ENCODE peak calls at places on chromosomes 12 and 14, in five cellular contexts. K is cardiac fibroblast; Q is smooth muscle cell of the brain vasculature; T is glutamatergic neuron; B is stimulated activated CD8-positive, alpha-beta memory T cell treated with anti-CD3 and anti-CD28 coated beads, Interleukin-12 subunit alpha, Interleukin-12 subunit beta, amount 100 ng/mL, for 4 hours. L is an unnamed sample.

GRCh38 chr12:42484996-42485395 is 104.5 kb downstream of the PRICKLE1 start:
- DNase-seq in K (peak; percentile 8), Q (no peak), T (no peak), B (no peak), L (no peak)

GRCh38 chr12:62260733-62261683 is 804 bp downstream of the USP15 start:
- DNase-seq in K (peak; percentile 45), Q (no peak), T (no peak), B (peak; percentile 20), L (no peak)

GRCh38 chr14:76904740-76905569 is 78.7 kb downstream of the LRRC74A start:
- DNase-seq in K (peak; percentile 99), Q (peak; percentile 98), T (no peak), B (peak; percentile 61), L (no peak)

GRCh38 chr12:57522887-57523705 is 472 bp downstream of the MBD6 start:
- DNase-seq in K (peak; percentile 44), Q (no peak), T (peak; percentile 64), B (no peak), L (peak; percentile 72)

GRCh38 chr12:116673713-116674112 is 64.2 kb downstream of the SPRING1 start:
- DNase-seq in K (peak; percentile 7), Q (no peak), T (no peak), B (no peak), L (peak; percentile 50)

GRCh38 chr12:49962861-49963765 is 1.4 kb downstream of the AQP5 start:
- DNase-seq in K (no peak), Q (no peak), T (no peak), B (no peak), L (no peak)

GRCh38 chr14:103514596-103515421 is 7.8 kb downstream of the CKB start:
- DNase-seq in K (no peak), Q (no peak), T (no peak), B (no peak), L (no peak)

GRCh38 chr14:24297190-24297964 is 2.2 kb downstream of the DHRS1 start:
- DNase-seq in K (peak; percentile 39), Q (no peak), T (no peak), B (no peak), L (no peak)

GRCh38 chr12:19764408-19764807 is 325.1 kb downstream of the AEBP2 start:
- DNase-seq in K (peak; percentile 48), Q (no peak), T (no peak), B (no peak), L (no peak)

GRCh38 chr12:117646595-117646994 is 285.2 kb upstream of the NOS1 start:
- DNase-seq in K (no peak), Q (no peak), T (no peak), B (no peak), L (no peak)

GRCh38 chr12:87509233-87509820 is 519.9 kb downstream of the C12orf50 start:
- DNase-seq in K (peak; percentile 63), Q (peak; percentile 21), T (no peak), B (no peak), L (no peak)

GRCh38 chr12:10957741-10958140 is 18.7 kb upstream of the TAS2R14 start:
- DNase-seq in K (no peak), Q (no peak), T (no peak), B (no peak), L (no peak)

GRCh38 chr14:88962356-88962755 is 137.9 kb downstream of the TTC8 start:
- DNase-seq in K (no peak), Q (no peak), T (no peak), B (no peak), L (no peak)

GRCh38 chr12:27434673-27435565 is 11.6 kb upstream of the SMCO2 start:
- DNase-seq in K (peak; percentile 25), Q (no peak), T (no peak), B (no peak), L (no peak)

GRCh38 chr14:68644101-68644500 is 148.8 kb downstream of the ZFP36L1 start:
- DNase-seq in K (no peak), Q (no peak), T (no peak), B (no peak), L (no peak)

GRCh38 chr14:94005324-94005723 is 8.2 kb downstream of the CCDC197 start:
- DNase-seq in K (no peak), Q (no peak), T (peak; percentile 47), B (no peak), L (peak; percentile 30)

GRCh38 chr14:21525571-21525970 is 575 bp downstream of the SALL2 start:
- DNase-seq in K (no peak), Q (no peak), T (peak; percentile 30), B (no peak), L (no peak)

GRCh38 chr12:46112364-46112763 is 122.0 kb upstream of the SCAF11 start:
- DNase-seq in K (no peak), Q (no peak), T (no peak), B (no peak), L (no peak)

GRCh38 chr12:119631930-119632678 is 35.8 kb upstream of the PRKAB1 start:
- DNase-seq in K (peak; percentile 25), Q (no peak), T (no peak), B (no peak), L (no peak)

GRCh38 chr14:53146739-53147138 is 6.4 kb downstream of the DDHD1 start:
- DNase-seq in K (no peak), Q (no peak), T (no peak), B (no peak), L (no peak)

GRCh38 chr12:69982081-69982480 is 157.1 kb downstream of the MYRFL start:
- DNase-seq in K (no peak), Q (no peak), T (no peak), B (no peak), L (no peak)